ENCODE peak calls at places on chromosomes 5 and 9, in four cellular contexts. One of them, this sample, is unnamed.

GRCh38 chr9:111038336-111039202 is at the start of gene LPAR1:
- DNase-seq in retinal pigment epithelial cell: no peak
- DNase-seq in nephron progenitor cell: peak
- DNase-seq in GM12864: no peak
- DNase-seq in this sample: no peak

GRCh38 chr9:95505676-95506437 is 10.9 kb downstream of the PTCH1 start:
- DNase-seq in retinal pigment epithelial cell: no peak
- DNase-seq in GM12864: no peak
- DNase-seq in nephron progenitor cell: peak
- DNase-seq in this sample: peak

GRCh38 chr5:150294551-150295071 is 5.0 kb upstream of the CAMK2A start:
- DNase-seq in nephron progenitor cell: no peak
- DNase-seq in retinal pigment epithelial cell: no peak
- DNase-seq in GM12864: no peak
- DNase-seq in this sample: no peak

GRCh38 chr5:137872476-137872875 is 4.8 kb downstream of the MYOT start:
- DNase-seq in nephron progenitor cell: no peak
- DNase-seq in GM12864: no peak
- DNase-seq in retinal pigment epithelial cell: no peak
- DNase-seq in this sample: no peak

GRCh38 chr5:96627792-96628191 is 34.4 kb upstream of the CAST start:
- DNase-seq in GM12864: no peak
- DNase-seq in nephron progenitor cell: no peak
- DNase-seq in retinal pigment epithelial cell: no peak
- DNase-seq in this sample: no peak

GRCh38 chr5:40401281-40401680 is 278.4 kb upstream of the PTGER4 start:
- DNase-seq in nephron progenitor cell: no peak
- DNase-seq in retinal pigment epithelial cell: no peak
- DNase-seq in GM12864: no peak
- DNase-seq in this sample: no peak

GRCh38 chr9:120892177-120892747 is 15.3 kb upstream of the PHF19 start:
- DNase-seq in nephron progenitor cell: no peak
- DNase-seq in retinal pigment epithelial cell: no peak
- DNase-seq in GM12864: no peak
- DNase-seq in this sample: peak

GRCh38 chr5:40521108-40521785 is 158.5 kb upstream of the PTGER4 start:
- DNase-seq in nephron progenitor cell: no peak
- DNase-seq in GM12864: no peak
- DNase-seq in retinal pigment epithelial cell: no peak
- DNase-seq in this sample: no peak

GRCh38 chr5:16539169-16539666 is 73.6 kb upstream of the ZNF622 start:
- DNase-seq in retinal pigment epithelial cell: no peak
- DNase-seq in GM12864: no peak
- DNase-seq in nephron progenitor cell: no peak
- DNase-seq in this sample: no peak

GRCh38 chr5:74934949-74935751 is 69.0 kb upstream of the FAM169A start:
- DNase-seq in retinal pigment epithelial cell: peak
- DNase-seq in nephron progenitor cell: no peak
- DNase-seq in GM12864: no peak
- DNase-seq in this sample: peak

GRCh38 chr5:149895416-149896345 is 48.9 kb downstream of the PDE6A start:
- DNase-seq in GM12864: no peak
- DNase-seq in retinal pigment epithelial cell: no peak
- DNase-seq in nephron progenitor cell: no peak
- DNase-seq in this sample: no peak

GRCh38 chr5:59542841-59543825 is 350.4 kb downstream of the PDE4D start:
- DNase-seq in retinal pigment epithelial cell: peak
- DNase-seq in GM12864: no peak
- DNase-seq in nephron progenitor cell: no peak
- DNase-seq in this sample: no peak

GRCh38 chr5:96318569-96319100 is 114.4 kb downstream of the PCSK1 start:
- DNase-seq in nephron progenitor cell: no peak
- DNase-seq in retinal pigment epithelial cell: no peak
- DNase-seq in GM12864: no peak
- DNase-seq in this sample: no peak

GRCh38 chr5:88144219-88145040 is 124.2 kb downstream of the TMEM161B start:
- DNase-seq in nephron progenitor cell: peak
- DNase-seq in retinal pigment epithelial cell: no peak
- DNase-seq in GM12864: no peak
- DNase-seq in this sample: no peak

GRCh38 chr5:172872997-172873491 is 39.0 kb downstream of the ERGIC1 start:
- DNase-seq in nephron progenitor cell: no peak
- DNase-seq in retinal pigment epithelial cell: peak
- DNase-seq in GM12864: no peak
- DNase-seq in this sample: no peak

GRCh38 chr5:168020522-168021294 is 270.7 kb upstream of the WWC1 start:
- DNase-seq in retinal pigment epithelial cell: no peak
- DNase-seq in nephron progenitor cell: no peak
- DNase-seq in GM12864: no peak
- DNase-seq in this sample: no peak
- TF ChIP-seq CTCF in retinal pigment epithelial cell: peak
- TF ChIP-seq CTCF in nephron progenitor cell: no peak
- TF ChIP-seq CTCF in GM12864: peak
- TF ChIP-seq CTCF in this sample: no peak

GRCh38 chr9:88013607-88014006 is 39.3 kb upstream of the CDK20 start:
- DNase-seq in retinal pigment epithelial cell: no peak
- DNase-seq in GM12864: no peak
- DNase-seq in nephron progenitor cell: no peak
- DNase-seq in this sample: no peak

GRCh38 chr9:88007291-88007650 is 32.9 kb upstream of the CDK20 start:
- DNase-seq in nephron progenitor cell: no peak
- DNase-seq in GM12864: peak
- DNase-seq in retinal pigment epithelial cell: no peak
- DNase-seq in this sample: peak

GRCh38 chr9:88013051-88013450 is 38.7 kb upstream of the CDK20 start:
- DNase-seq in retinal pigment epithelial cell: no peak
- DNase-seq in GM12864: no peak
- DNase-seq in nephron progenitor cell: no peak
- DNase-seq in this sample: no peak

GRCh38 chr9:88006511-88007290 is 32.4 kb upstream of the CDK20 start:
- DNase-seq in nephron progenitor cell: no peak
- DNase-seq in GM12864: no peak
- DNase-seq in retinal pigment epithelial cell: no peak
- DNase-seq in this sample: no peak

GRCh38 chr9:88011005-88011766 is 36.9 kb upstream of the CDK20 start:
- DNase-seq in retinal pigment epithelial cell: no peak
- DNase-seq in nephron progenitor cell: no peak
- DNase-seq in GM12864: no peak
- DNase-seq in this sample: no peak
- TF ChIP-seq CTCF in retinal pigment epithelial cell: peak
- TF ChIP-seq CTCF in nephron progenitor cell: peak
- TF ChIP-seq CTCF in GM12864: no peak
- TF ChIP-seq CTCF in this sample: no peak

DNA sequence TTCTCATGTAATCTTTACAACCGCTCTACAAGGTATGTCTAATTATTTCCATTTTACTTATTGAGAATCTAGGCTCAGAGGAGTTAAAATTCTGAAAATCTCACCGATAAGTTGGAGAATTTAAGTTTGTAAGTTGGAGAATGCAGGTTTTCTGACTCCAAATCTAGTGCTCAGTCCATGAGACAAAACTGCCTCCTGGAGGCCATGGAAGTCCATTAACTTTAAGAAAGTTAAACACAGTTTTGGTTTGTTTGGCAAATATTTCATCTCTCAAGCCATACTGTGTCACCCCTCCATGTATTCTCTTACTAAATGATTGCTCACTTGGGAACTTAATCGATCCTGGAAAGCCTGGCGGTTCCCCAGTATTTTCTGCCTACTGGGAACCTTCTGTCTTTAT is 52.6 kb downstream of the INIP start:
- DNase-seq in GM12864: no peak
- DNase-seq in retinal pigment epithelial cell: no peak
- DNase-seq in nephron progenitor cell: no peak
- DNase-seq in this sample: peak
- TF ChIP-seq CTCF in GM12864: peak
- TF ChIP-seq CTCF in retinal pigment epithelial cell: peak
- TF ChIP-seq CTCF in nephron progenitor cell: no peak
- TF ChIP-seq CTCF in this sample: no peak

GRCh38 chr5:177383181-177383580 is 1.1 kb upstream of the SLC34A1 start:
- DNase-seq in GM12864: no peak
- DNase-seq in nephron progenitor cell: no peak
- DNase-seq in retinal pigment epithelial cell: no peak
- DNase-seq in this sample: no peak

GRCh38 chr5:177385720-177386119 is 1.5 kb downstream of the SLC34A1 start:
- DNase-seq in retinal pigment epithelial cell: no peak
- DNase-seq in nephron progenitor cell: no peak
- DNase-seq in GM12864: no peak
- DNase-seq in this sample: no peak

GRCh38 chr5:177384134-177384533 is at the start of gene SLC34A1:
- DNase-seq in GM12864: no peak
- DNase-seq in nephron progenitor cell: no peak
- DNase-seq in retinal pigment epithelial cell: no peak
- DNase-seq in this sample: no peak

GRCh38 chr5:177380805-177381126 is 3.5 kb upstream of the SLC34A1 start:
- DNase-seq in nephron progenitor cell: no peak
- DNase-seq in retinal pigment epithelial cell: no peak
- DNase-seq in GM12864: no peak
- DNase-seq in this sample: no peak

DNA sequence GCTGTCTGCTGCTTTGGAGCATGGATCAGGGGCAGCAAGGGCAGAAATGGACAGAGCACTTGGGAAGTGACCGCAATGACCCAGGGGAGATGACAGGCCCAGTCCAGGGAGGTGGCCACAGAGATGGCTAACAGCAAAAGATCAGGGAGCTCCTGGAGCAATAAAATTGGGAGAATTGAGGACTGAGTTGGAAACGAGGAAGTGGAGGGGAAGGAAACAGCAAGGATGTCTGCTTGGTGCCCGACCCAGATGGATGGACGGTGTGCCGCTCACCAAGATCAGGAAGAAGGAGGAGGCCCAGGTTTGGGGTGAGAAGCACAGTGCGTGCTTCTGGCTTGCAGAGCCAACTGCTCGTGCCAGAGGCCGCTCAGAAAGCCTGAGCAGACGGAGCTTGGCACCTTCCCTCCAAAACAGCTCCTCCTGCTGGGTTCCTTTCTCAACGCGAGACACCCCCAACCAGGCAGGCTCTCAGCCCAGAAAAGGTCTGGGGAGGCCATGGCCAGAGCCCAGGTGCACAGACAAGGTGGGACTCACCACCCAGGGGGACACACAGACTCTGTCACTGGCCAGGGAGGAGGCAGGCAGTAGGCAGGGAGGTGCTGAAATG is 1.7 kb upstream of the SLC34A1 start:
- DNase-seq in GM12864: no peak
- DNase-seq in retinal pigment epithelial cell: no peak
- DNase-seq in nephron progenitor cell: no peak
- DNase-seq in this sample: no peak
- TF ChIP-seq CTCF in GM12864: peak
- TF ChIP-seq CTCF in retinal pigment epithelial cell: peak
- TF ChIP-seq CTCF in nephron progenitor cell: no peak
- TF ChIP-seq CTCF in this sample: peak

GRCh38 chr9:81083062-81083461 is 606.3 kb downstream of the TLE1 start:
- DNase-seq in nephron progenitor cell: peak
- DNase-seq in retinal pigment epithelial cell: peak
- DNase-seq in GM12864: no peak
- DNase-seq in this sample: no peak
- TF ChIP-seq CTCF in nephron progenitor cell: peak
- TF ChIP-seq CTCF in retinal pigment epithelial cell: peak
- TF ChIP-seq CTCF in GM12864: peak
- TF ChIP-seq CTCF in this sample: no peak

GRCh38 chr9:93657331-93658111 is 81.1 kb downstream of the PHF2 start:
- DNase-seq in nephron progenitor cell: no peak
- DNase-seq in GM12864: no peak
- DNase-seq in retinal pigment epithelial cell: no peak
- DNase-seq in this sample: no peak
- TF ChIP-seq CTCF in nephron progenitor cell: no peak
- TF ChIP-seq CTCF in GM12864: no peak
- TF ChIP-seq CTCF in retinal pigment epithelial cell: no peak
- TF ChIP-seq CTCF in this sample: no peak

GRCh38 chr5:167970002-167970401 is 321.4 kb upstream of the WWC1 start:
- DNase-seq in GM12864: no peak
- DNase-seq in retinal pigment epithelial cell: no peak
- DNase-seq in nephron progenitor cell: no peak
- DNase-seq in this sample: peak
- TF ChIP-seq CTCF in GM12864: no peak
- TF ChIP-seq CTCF in retinal pigment epithelial cell: no peak
- TF ChIP-seq CTCF in nephron progenitor cell: no peak
- TF ChIP-seq CTCF in this sample: no peak

DNA sequence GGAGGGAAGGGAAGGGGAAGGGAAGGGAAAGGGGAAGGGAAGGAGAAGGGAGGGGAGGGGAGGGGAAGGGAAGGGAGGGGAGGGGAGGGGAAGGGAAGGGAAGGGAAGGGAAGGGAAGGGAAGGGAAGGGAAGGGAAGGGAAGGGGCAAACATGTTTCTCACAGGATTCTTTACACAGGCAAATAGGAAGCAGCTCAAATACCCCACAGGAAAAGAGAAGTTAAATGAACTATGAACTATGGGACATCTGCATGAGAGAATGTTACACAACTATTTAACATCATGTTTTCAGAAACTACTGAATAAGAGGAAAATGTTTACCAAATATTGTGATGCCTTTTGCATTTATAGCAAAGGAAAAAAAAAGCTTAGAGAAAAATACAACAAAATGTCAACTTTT is 125.4 kb upstream of the SLC30A5 start:
- DNase-seq in nephron progenitor cell: no peak
- DNase-seq in GM12864: no peak
- DNase-seq in retinal pigment epithelial cell: no peak
- DNase-seq in this sample: no peak
- TF ChIP-seq CTCF in nephron progenitor cell: no peak
- TF ChIP-seq CTCF in GM12864: no peak
- TF ChIP-seq CTCF in retinal pigment epithelial cell: no peak
- TF ChIP-seq CTCF in this sample: no peak

This sample was measured in GM20000.